ENCODE peak calls at places on chromosomes 5 and 9, in ten cellular contexts. U is uterus, I is A549, T is stomach, N is gastrocnemius medialis, G is breast epithelium, S is tibial nerve, O is HCT116, E is esophagus squamous epithelium, Y is IMR-90. V is an unnamed sample.
A peak's percentile ranks its signal among the peaks of the same experiment; 100 is the strongest.

GRCh38 chr5:1468629-1469527 is 23.6 kb upstream of the SLC6A3 start:
- DNase-seq in O (no peak), N (no peak), Y (no peak), U (no peak), G (peak; percentile 49), E (no peak), T (no peak), I (no peak), S (no peak), V (no peak)

GRCh38 chr9:78676623-78677022 is 379.7 kb downstream of the PSAT1 start:
- DNase-seq in G (no peak), Y (peak; percentile 76), E (no peak), N (no peak), O (no peak), I (no peak), U (no peak), T (no peak), S (no peak), V (no peak)

GRCh38 chr5:154811239-154811638 is 39.2 kb downstream of the FAXDC2 start:
- DNase-seq in E (no peak), S (no peak), T (no peak), I (no peak), N (no peak), G (no peak), O (no peak), U (no peak), Y (no peak), V (no peak)

GRCh38 chr9:89175739-89176360 is 2.8 kb downstream of the SHC3 start:
- DNase-seq in S (no peak), Y (no peak), T (no peak), E (no peak), O (no peak), G (no peak), U (no peak), N (no peak), I (no peak), V (no peak)

GRCh38 chr5:74067748-74068541 is 441.9 kb downstream of the ARHGEF28 start:
- DNase-seq in Y (no peak), O (peak; percentile 8), N (no peak), U (no peak), T (no peak), E (no peak), I (peak; percentile 8), G (no peak), S (no peak), V (no peak)

GRCh38 chr9:81529556-81530193 is 159.7 kb downstream of the TLE1 start:
- DNase-seq in E (no peak), N (no peak), T (peak; percentile 60), O (peak; percentile 7), U (no peak), G (no peak), Y (peak; percentile 58), I (peak; percentile 47), S (no peak), V (no peak)

GRCh38 chr5:8316608-8317007 is 447.7 kb downstream of the MTRR start:
- DNase-seq in I (no peak), N (no peak), S (no peak), G (no peak), E (no peak), Y (no peak), T (no peak), U (no peak), O (no peak), V (no peak)

GRCh38 chr9:36148652-36149051 is 12.1 kb downstream of the GLIPR2 start:
- DNase-seq in S (peak; percentile 98), T (peak; percentile 84), I (peak; percentile 91), G (peak; percentile 91), O (no peak), U (peak; percentile 99), E (peak; percentile 51), Y (peak; percentile 97), N (peak; percentile 78), V (peak; percentile 97)

GRCh38 chr9:21550392-21550791 is 68.3 kb upstream of the IFNE start:
- DNase-seq in T (no peak), O (no peak), N (no peak), E (no peak), U (no peak), Y (no peak), S (no peak), I (no peak), G (no peak), V (no peak)
- H3K4me3 ChIP-seq in T (no peak overlapping the region), O (no peak overlapping the region), N (no peak overlapping the region), E (no peak overlapping the region), U (no peak overlapping the region), Y (no peak overlapping the region), S (no peak overlapping the region), I (peak overlapping the region; percentile 79), G (no peak overlapping the region), V (no peak overlapping the region)

DNA sequence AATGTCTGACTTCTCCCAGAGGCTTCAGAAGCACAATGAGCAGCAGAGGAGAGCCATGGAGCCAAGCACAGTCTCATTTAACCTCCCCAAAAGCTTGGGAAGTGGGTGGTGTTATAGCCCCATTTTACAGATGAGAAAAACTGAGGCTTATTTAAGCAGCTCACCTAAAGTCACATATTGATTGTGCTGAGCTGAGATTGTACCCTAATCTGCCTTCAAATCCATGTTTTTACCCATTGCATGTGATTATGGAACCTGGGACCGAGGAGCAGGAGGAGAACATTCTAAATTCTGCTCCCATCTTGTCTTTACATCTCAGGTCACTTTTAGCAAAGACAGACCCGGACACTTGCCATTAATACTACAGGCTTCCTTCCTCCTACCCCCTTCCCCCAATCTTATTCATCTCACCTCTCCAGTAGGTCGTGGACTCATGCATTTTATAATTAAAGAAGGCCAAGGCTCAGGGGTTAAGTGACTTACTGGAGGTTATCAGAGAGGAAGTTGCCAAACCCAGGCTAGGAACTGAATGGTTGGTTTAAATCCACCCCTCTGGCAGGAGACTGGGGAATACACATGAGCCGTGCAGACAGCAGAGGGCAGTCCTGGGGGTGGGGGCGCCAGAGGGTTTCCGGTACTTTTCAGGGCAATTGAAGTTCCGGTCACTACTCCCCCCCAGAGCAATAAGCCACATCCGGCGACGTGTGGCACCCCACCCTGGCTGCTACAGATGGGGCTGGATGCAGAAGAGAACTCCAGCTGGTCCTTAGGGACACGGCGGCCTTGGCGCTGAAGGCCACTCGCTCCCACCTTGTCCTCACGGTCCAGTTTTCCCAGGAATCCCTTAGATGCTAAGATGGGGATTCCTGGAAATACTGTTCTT is 51.0 kb upstream of the IL17B start:
- DNase-seq in Y (no peak), S (no peak), E (no peak), T (no peak), G (no peak), O (peak; percentile 66), I (no peak), U (peak; percentile 82), N (no peak), V (peak; percentile 70)
- TF ChIP-seq POLR2A in Y (no peak), S (no peak), E (no peak), T (no peak), G (no peak), O (peak; percentile 74), I (no peak), U (no peak), N (no peak), V (no peak)

GRCh38 chr5:83473344-83474169 is 2.0 kb downstream of the VCAN start:
- DNase-seq in Y (peak; percentile 98), E (peak; percentile 34), S (peak; percentile 91), T (peak; percentile 56), I (peak; percentile 92), G (peak; percentile 66), U (peak; percentile 89), N (peak; percentile 67), O (peak; percentile 86), V (peak; percentile 88)

GRCh38 chr5:83470920-83471404 is 582 bp upstream of the VCAN start:
- DNase-seq in S (no peak), G (no peak), O (no peak), I (no peak), T (no peak), N (no peak), E (no peak), Y (no peak), U (no peak), V (no peak)

GRCh38 chr5:83471405-83472212 is at the start of gene VCAN:
- DNase-seq in O (peak; percentile 53), S (peak; percentile 49), N (peak; percentile 28), Y (peak; percentile 82), E (no peak), I (peak; percentile 40), G (no peak), U (peak; percentile 40), T (no peak), V (peak; percentile 69)

GRCh38 chr5:83472508-83473343 is 1.2 kb downstream of the VCAN start:
- DNase-seq in S (peak; percentile 29), E (no peak), O (no peak), N (peak; percentile 18), T (no peak), U (peak; percentile 33), G (no peak), I (peak; percentile 45), Y (no peak), V (peak; percentile 73)

DNA sequence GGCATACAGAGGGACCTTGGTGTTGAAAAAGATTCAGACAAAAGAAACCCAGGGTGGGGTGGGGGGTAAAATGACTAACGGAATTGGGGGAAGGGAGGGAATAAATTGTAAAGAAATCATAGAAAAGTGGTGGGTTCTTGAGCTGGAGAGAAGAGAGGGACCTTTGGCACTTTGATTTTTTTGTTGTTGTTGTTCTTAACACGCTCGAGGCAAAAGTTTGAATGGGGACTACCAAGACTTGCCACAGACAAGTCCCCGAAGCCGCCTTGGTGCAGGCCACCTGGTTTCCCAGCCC is 616 bp downstream of the VCAN start:
- DNase-seq in T (no peak), U (no peak), N (no peak), S (no peak), O (no peak), Y (no peak), E (no peak), G (no peak), I (no peak), V (no peak)
- H3K4me3 ChIP-seq in T (peak overlapping the region; percentile 38), U (peak overlapping the region; percentile 46), N (peak overlapping the region; percentile 49), S (peak overlapping the region; percentile 42), O (peak overlapping the region; percentile 55), Y (peak overlapping the region; percentile 56), E (peak overlapping the region; percentile 69), G (peak overlapping the region; percentile 65), I (peak overlapping the region; percentile 56), V (peak overlapping the region; percentile 69)

GRCh38 chr9:128056887-128057723 is 10.0 kb downstream of the NAIF1 start:
- DNase-seq in I (no peak), E (no peak), Y (peak; percentile 18), O (no peak), S (no peak), G (peak; percentile 67), U (no peak), N (no peak), T (peak; percentile 79), V (no peak)

GRCh38 chr9:128056086-128056485 is 11.0 kb downstream of the NAIF1 start:
- DNase-seq in O (no peak), N (no peak), U (no peak), I (no peak), S (peak; percentile 36), E (no peak), T (peak; percentile 44), Y (no peak), G (no peak), V (no peak)

GRCh38 chr9:128053560-128053959 is 13.6 kb downstream of the NAIF1 start:
- DNase-seq in N (no peak), S (no peak), T (no peak), I (no peak), Y (no peak), E (no peak), O (no peak), G (no peak), U (no peak), V (peak; percentile 44)

GRCh38 chr9:128054090-128054489 is 13.0 kb downstream of the NAIF1 start:
- DNase-seq in E (no peak), N (no peak), O (no peak), U (no peak), T (no peak), I (no peak), Y (no peak), S (no peak), G (no peak), V (no peak)

DNA sequence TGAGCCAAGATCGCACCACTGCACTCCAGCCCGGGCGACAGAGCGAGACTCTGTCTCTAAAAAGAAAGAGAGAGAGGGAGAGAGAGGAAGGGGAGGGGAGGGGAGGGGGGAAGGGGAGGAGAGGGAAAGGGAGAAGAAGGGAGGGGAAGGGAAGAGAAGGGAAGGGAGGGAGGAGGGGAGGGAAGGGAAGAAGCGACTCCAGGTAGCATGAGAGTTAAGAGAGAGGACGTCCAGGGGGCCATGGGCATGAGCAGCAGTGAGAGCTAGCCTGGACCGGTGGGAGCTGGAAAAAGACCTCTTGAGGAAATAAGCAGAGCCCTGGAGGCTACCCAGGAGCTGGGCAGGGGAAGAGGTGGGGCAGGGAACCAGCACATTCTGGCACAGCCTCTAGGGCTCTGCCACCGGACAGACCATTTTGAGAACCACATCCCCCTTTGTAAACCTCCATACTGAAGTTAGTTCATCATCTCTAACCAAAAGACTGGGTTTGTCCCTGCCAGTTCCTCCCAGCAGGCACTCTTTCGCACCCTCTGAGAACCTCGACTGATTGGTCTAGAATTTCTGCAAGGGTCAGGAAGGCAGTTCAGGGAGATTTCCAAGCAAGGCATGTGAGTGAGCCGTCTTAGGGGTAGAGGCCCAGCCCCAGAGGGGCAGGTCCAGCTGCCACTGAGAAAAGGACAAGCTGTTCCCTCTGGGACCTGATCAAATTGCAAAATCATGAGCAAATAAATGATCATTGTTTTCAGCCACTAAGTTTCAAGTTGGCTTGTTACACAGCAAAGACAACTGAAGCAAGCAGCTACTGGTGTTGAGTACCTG is 11.7 kb downstream of the NAIF1 start:
- DNase-seq in S (no peak), U (peak; percentile 74), N (peak; percentile 59), I (no peak), E (no peak), T (peak; percentile 73), O (no peak), G (no peak), Y (no peak), V (no peak)
- TF ChIP-seq POLR2A in S (no peak), U (no peak), N (peak; percentile 11), I (no peak), E (peak; percentile 57), T (no peak), O (no peak), G (no peak), Y (no peak), V (no peak)